ENCODE peak calls at places on chromosomes 3 and 15, in seven cellular contexts. D is HepG2, L is neural progenitor cell, R is astrocyte, X is mammary epithelial cell, P is GM12878, S is fibroblast of lung. O is an unnamed sample.

GRCh38 chr3:124800511-124801374 is 70.5 kb downstream of the UMPS start:
- DNase-seq in D (no peak), L (no peak), R (peak; percentile 58), X (no peak), P (no peak), S (peak; percentile 63), O (peak; percentile 75)

GRCh38 chr3:72347819-72348319 is 500.4 kb downstream of the SHQ1 start:
- DNase-seq in D (no peak), L (peak; percentile 62), R (peak; percentile 92), X (peak; percentile 94), P (peak; percentile 50), S (peak; percentile 94), O (no peak)

GRCh38 chr15:82680200-82681102 is 29.2 kb downstream of the AP3B2 start:
- DNase-seq in D (no peak), L (peak; percentile 89), R (no peak), X (peak; percentile 71), P (no peak), S (no peak), O (peak; percentile 9)

GRCh38 chr3:9308298-9308990 is 54.4 kb upstream of the THUMPD3 start:
- DNase-seq in D (no peak), L (no peak), R (peak; percentile 66), X (no peak), P (no peak), S (peak; percentile 74), O (no peak)

GRCh38 chr15:67836477-67836876 is 3.4 kb downstream of the RNU6-1 start:
- DNase-seq in D (no peak), L (peak; percentile 69), R (no peak), X (no peak), P (no peak), S (no peak), O (peak; percentile 60)

GRCh38 chr15:29880886-29881285 is 58.6 kb upstream of the TJP1 start:
- DNase-seq in D (no peak), L (no peak), R (no peak), X (no peak), P (no peak), S (no peak), O (no peak)

GRCh38 chr3:160998581-160998980 is 106.6 kb downstream of the B3GALNT1 start:
- DNase-seq in D (no peak), L (no peak), R (no peak), X (no peak), P (no peak), S (no peak), O (no peak)

GRCh38 chr3:155753038-155753647 is 8.3 kb upstream of the PLCH1 start:
- DNase-seq in D (peak; percentile 39), L (peak; percentile 54), R (no peak), X (no peak), P (no peak), S (peak; percentile 25), O (peak; percentile 54)

DNA sequence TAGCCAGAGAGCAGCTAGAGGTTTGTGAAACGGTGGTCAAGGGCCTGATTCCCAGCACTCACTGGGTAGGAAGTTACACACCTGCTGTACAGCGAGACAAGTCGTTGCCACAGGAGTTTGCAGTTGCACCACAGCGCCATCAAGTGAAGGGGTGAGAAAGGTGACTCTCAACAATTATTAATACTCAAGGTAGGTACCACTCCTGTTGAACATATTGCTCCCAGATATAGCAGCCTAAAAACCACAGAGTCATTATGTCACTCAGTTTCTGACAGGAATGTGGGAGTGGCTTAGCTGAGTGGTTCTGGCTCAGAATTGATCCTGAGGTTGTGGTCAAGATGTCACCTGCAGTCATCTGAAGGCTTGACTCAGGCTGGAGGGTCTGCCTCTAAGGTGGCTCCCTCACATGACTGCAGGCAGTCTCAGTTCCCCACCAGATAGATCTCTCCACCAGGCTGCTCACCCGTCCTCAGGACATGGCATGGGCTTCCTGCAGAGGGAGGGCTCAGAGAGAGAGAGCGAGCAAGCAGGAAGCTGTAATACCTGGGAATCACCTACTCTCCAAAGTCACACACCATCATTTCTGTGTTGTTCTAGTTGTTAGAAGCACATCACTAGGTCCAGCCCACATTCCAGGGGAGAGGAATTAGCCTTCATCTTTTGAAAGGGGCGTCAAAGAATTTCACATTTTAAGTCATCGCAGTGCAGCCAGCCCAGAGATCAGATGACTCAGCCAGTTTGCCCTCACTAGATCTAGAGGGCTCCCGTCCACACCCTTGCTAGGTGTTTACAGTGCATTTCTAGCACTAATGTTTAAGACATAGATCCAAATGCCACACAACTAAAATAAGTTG is 17.0 kb upstream of the ANO10 start:
- DNase-seq in D (no peak), L (peak; percentile 6), R (peak; percentile 54), X (peak; percentile 58), P (no peak), S (peak; percentile 62), O (no peak)
- TF ChIP-seq CTCF in D (peak; percentile 67), L (peak; percentile 34), R (no peak), X (peak; percentile 57), P (peak; percentile 74), S (no peak), O (no peak)

DNA sequence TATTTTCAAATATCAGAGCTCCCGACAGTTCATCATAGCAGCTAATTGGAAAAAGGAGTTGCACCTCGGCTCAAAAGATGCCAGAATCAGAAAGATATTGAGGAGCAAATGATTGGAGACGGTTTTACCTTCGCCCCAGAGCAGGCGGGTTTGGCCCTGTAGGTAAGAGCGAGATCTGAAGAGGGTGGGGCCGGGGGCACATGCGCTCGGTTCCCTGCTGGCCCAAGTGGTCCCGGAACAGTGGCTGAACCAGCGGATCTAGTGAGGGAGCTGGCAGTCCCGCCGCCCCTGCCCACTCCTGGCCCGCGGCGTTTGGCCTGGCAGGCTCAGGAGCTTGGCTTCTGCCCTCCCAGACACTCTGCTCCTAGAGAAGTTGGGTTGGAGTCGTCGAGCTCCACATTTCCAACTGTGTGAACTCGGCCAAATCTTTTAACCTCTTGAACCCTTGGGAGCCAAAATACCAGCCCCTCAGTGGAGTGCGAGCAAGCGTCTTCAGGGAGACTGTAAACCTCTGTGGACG is 79.1 kb downstream of the RHCG start:
- DNase-seq in D (no peak), L (no peak), R (no peak), X (no peak), P (no peak), S (no peak), O (no peak)
- TF ChIP-seq EZH2 in D (no peak), L (no peak), R (no peak), X (no peak), P (no peak), S (no peak), O (no peak)

DNA sequence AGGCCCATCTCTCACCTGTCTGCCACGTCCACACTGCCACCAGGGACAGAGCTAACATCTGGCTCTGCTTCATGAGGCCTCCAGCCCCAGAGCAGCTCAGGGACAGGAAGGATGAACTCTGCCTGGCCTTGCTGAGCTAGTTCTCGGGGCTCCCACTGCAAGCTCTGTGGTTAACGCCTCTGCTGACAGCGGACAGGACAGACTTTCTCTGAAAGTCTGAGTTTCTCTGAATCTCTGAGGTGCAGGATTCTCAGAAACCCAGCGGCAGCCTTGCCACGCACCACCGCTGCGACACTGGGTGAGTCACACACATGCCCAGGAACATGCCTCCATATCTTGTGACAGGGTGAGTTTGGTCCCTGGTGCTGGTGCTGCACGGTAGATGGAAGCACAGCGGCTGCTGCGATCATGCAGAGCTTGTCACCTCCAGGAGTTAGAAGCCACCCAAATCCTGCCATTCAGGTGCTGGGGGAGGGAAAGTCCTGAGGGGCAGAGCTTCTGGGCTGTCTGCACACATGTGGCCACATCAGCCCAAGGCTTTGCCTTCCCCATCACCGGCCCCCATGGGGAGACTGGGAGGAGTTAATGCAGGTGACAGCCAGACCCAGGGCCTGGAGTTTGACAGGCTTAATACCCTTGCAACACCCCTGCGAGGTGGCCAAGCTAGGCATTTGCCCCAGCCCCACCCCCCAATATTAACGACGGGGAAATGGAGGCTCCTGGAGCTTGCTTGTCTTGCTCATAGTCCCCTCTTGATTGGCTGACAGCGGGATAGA is 267.0 kb downstream of the PLCL2 start:
- DNase-seq in D (no peak), L (no peak), R (no peak), X (no peak), P (peak; percentile 92), S (no peak), O (no peak)
- TF ChIP-seq CTCF in D (no peak), L (no peak), R (no peak), X (no peak), P (no peak), S (no peak), O (no peak)

GRCh38 chr3:127406309-127407025 is 118.6 kb upstream of the PRR20G start:
- DNase-seq in D (peak; percentile 36), L (no peak), R (no peak), X (peak; percentile 12), P (no peak), S (peak; percentile 1), O (peak; percentile 23)

GRCh38 chr3:127408022-127408683 is 120.3 kb upstream of the PRR20G start:
- DNase-seq in D (no peak), L (no peak), R (no peak), X (no peak), P (no peak), S (no peak), O (no peak)

GRCh38 chr3:127405791-127406190 is 117.9 kb upstream of the PRR20G start:
- DNase-seq in D (no peak), L (no peak), R (no peak), X (no peak), P (no peak), S (no peak), O (no peak)

GRCh38 chr3:127408684-127409420 is 121.0 kb upstream of the PRR20G start:
- DNase-seq in D (no peak), L (peak; percentile 77), R (no peak), X (no peak), P (no peak), S (no peak), O (no peak)

DNA sequence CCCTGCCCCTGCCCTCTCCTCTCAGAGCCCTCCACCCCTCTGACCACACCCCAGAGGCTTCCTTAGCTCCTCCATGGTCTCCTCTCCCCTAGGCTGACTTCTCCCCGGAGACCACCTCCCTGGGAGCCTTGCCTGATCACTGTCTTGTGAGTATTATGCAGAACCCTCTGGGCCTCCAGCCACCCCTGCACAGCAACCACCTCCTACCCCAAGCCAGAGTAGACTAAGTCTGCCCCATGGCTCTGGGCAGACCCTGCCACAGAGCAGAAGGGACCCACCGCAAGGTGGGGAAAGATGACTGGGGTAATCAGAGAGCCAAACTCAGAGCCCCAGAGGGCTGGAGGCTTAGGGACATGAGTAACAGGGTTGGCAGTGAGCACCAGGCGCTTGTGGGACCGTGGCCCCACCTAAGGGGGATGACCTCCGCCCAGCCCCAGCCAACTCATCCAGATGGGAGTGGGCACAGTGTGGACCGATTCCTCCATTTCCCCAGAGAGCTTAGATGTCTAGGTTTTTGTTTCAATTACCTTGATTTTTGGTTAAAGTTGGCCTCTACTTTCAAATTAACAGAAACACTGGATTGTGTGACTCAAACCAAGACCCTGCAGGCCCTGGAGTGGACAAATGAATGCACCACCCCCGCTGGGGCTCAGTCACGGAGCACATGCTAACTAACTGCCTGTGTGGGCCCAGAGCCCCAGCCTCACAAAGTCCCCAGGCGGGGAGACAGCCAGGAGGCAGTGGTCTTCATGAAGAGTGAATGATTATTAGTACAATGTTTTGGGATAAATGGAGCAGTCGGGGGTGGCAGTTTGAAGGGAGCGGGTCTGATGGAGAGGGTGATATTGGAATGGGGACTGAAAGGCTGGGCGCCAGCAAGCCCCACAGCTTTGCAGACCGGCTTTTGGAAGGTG is 119.4 kb upstream of the PRR20G start:
- DNase-seq in D (no peak), L (no peak), R (no peak), X (no peak), P (no peak), S (no peak), O (no peak)
- TF ChIP-seq EZH2 in D (no peak), L (no peak), R (no peak), X (no peak), P (no peak), S (no peak), O (no peak)

DNA sequence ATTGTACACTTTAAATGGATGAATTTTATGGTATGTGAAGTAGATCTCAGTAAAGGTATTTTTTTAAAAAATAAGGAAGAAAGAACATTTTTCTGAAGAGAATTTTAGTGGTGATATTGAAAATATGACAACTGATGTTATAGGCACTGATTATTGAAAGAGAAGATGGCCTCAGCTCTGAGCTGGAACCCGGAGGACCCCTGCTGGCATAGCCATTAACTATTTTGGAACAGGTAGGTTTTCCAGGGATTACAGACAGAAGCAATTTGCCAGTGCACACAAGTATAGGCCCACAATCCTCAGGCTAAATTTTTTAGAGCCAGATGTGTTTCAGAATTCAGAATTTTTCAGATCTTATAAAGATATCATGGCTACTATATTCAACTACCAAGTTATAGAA is 315.9 kb upstream of the GPR149 start:
- DNase-seq in D (no peak), L (no peak), R (no peak), X (no peak), P (no peak), S (no peak), O (no peak)
- TF ChIP-seq CTCF in D (no peak), L (no peak), R (no peak), X (peak; percentile 45), P (peak; percentile 14), S (no peak), O (no peak)